ENCODE peak calls at places on chromosomes 1 and 21, in nine cellular contexts. F, K, W, Z, S, Q, J, P and L are unnamed samples.

GRCh38 chr1:162213281-162213909 is 143.9 kb downstream of the NOS1AP start:
- DNase-seq in K (no peak), J (peak; percentile 92), Z (peak; percentile 92), F (no peak), P (peak; percentile 94), S (peak; percentile 59), W (peak; percentile 70), Q (peak; percentile 53), L (no peak)

GRCh38 chr1:160206421-160207117 is 1.4 kb downstream of the PEA15 start:
- DNase-seq in S (peak; percentile 65), F (no peak), K (peak; percentile 14), Q (no peak), J (no peak), W (no peak), P (no peak), Z (no peak), L (no peak)

GRCh38 chr1:110337704-110338199 is 1.4 kb upstream of the RBM15 start:
- DNase-seq in Q (peak; percentile 58), Z (peak; percentile 78), W (peak; percentile 68), S (peak; percentile 67), K (no peak), F (peak; percentile 92), P (peak; percentile 33), J (peak; percentile 53), L (peak; percentile 57)

GRCh38 chr1:215192306-215192705 is 109.8 kb downstream of the KCNK2 start:
- DNase-seq in P (no peak), K (no peak), Z (no peak), J (no peak), F (no peak), Q (no peak), S (no peak), W (no peak), L (no peak)

GRCh38 chr1:212591922-212592321 is 16.6 kb upstream of the ATF3 start:
- DNase-seq in F (no peak), K (no peak), W (no peak), Q (no peak), P (no peak), S (no peak), Z (no peak), J (no peak), L (no peak)

GRCh38 chr21:41580758-41581554 is 73.0 kb upstream of the TMPRSS2 start:
- DNase-seq in P (no peak), F (no peak), S (no peak), J (peak; percentile 25), Q (no peak), W (peak; percentile 85), Z (no peak), K (no peak), L (no peak)

GRCh38 chr1:167738158-167738557 is 16.4 kb downstream of the MPZL1 start:
- DNase-seq in Q (no peak), S (no peak), W (no peak), K (no peak), J (no peak), Z (no peak), P (no peak), F (no peak), L (no peak)

GRCh38 chr1:993379-993995 is 6.4 kb downstream of the HES4 start:
- DNase-seq in S (no peak), P (no peak), Z (no peak), K (no peak), F (peak; percentile 69), Q (no peak), J (no peak), W (no peak), L (no peak)

GRCh38 chr21:41363370-41364270 is 1.8 kb downstream of the MX2 start:
- DNase-seq in F (peak; percentile 82), P (no peak), Q (no peak), K (no peak), S (no peak), Z (no peak), W (no peak), J (no peak), L (no peak)

GRCh38 chr1:118185083-118185899 is at the start of gene SPAG17:
- DNase-seq in K (no peak), W (peak; percentile 48), S (peak; percentile 99), F (no peak), Q (peak; percentile 71), Z (no peak), J (peak; percentile 72), P (peak; percentile 14), L (peak; percentile 1)

GRCh38 chr1:169604781-169605560 is 18.7 kb upstream of the F5 start:
- DNase-seq in Q (peak; percentile 69), P (no peak), J (no peak), Z (no peak), K (no peak), W (no peak), S (no peak), F (peak; percentile 86), L (peak; percentile 90)

GRCh38 chr1:166905930-166906329 is 29.9 kb upstream of the TADA1 start:
- DNase-seq in Q (no peak), K (no peak), J (no peak), Z (no peak), F (no peak), S (no peak), W (no peak), P (no peak), L (no peak)

GRCh38 chr1:33047839-33048305 is 11.2 kb upstream of the AK2 start:
- DNase-seq in F (no peak), Z (no peak), Q (peak; percentile 32), W (no peak), J (no peak), P (no peak), K (no peak), S (no peak), L (no peak)

DNA sequence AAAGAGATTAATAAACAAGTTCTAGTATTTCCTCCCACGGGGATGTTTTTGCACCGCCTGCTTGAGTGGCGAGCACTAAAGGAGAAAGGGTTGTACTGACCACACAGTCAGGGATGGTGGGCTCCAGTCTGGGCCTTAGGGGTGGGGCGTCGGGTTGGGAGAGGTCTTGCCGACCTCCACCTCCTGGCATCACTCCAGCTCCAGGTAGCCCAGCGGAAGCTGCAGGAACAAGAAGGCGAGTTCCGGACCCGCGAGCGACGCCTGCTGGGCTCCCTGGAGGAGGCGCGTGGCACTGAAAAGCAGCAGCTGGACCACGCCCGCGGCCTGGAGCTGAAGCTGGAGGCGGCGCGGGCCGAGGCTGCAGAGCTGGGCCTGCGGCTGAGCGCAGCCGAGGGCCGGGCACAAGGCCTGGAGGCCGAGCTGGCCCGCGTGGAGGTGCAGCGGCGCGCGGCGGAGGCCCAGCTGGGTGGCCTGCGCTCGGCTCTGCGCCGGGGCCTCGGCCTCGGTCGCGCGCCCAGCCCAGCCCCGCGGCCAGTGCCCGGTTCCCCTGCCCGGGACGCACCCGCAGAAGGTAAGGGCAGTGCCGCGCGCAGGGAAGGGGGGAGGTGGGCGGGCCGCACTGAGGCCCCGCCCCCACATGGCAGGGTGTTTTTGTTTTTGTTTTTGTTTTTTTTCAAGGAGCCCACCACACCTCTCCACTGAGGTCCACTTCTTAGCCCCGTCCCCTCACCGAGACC is 19.7 kb downstream of the MFAP2 start:
- DNase-seq in F (peak; percentile 93), S (peak; percentile 97), J (peak; percentile 92), W (peak; percentile 94), P (peak; percentile 78), Q (peak; percentile 91), K (no peak), Z (peak; percentile 90), L (peak; percentile 79)
- H3K27ac ChIP-seq in F (no peak overlapping the region), S (peak overlapping the region; percentile 52), J (peak overlapping the region; percentile 79), W (peak overlapping the region; percentile 51), P (peak overlapping the region; percentile 62), Q (peak overlapping the region; percentile 46), K (no peak overlapping the region), Z (peak overlapping the region; percentile 65), L (no peak overlapping the region)

DNA sequence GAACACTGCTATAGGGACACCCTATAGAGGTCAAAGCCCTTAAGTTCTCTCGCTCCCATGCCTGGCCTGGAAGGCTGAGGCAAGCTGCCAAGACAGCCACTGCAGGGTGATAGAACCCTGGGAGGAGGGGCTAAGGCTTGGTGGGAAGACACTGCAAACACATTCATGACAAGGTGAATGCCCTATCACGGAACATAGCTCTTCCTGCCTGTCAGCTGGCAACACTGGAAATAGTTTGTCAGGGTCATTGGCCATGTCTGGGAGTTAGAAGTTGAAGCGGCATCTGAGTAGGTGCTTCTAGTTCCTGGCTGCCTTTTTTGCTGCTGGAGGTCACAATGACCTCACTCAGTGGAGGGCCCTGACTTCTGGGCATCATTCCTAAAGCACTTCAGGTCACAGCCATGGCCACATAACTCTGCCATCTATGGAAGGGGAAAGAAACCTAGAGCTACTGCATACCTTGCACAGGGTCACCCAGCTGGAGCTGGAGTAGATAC is 4.2 kb downstream of the FABP3 start:
- DNase-seq in K (no peak), Z (no peak), P (no peak), F (no peak), J (peak; percentile 31), S (no peak), Q (peak; percentile 64), W (no peak), L (no peak)
- TF ChIP-seq POLR2AphosphoS5 in K (no peak), Z (no peak), P (no peak), F (no peak), J (no peak), S (no peak), Q (no peak), W (no peak), L (no peak)

DNA sequence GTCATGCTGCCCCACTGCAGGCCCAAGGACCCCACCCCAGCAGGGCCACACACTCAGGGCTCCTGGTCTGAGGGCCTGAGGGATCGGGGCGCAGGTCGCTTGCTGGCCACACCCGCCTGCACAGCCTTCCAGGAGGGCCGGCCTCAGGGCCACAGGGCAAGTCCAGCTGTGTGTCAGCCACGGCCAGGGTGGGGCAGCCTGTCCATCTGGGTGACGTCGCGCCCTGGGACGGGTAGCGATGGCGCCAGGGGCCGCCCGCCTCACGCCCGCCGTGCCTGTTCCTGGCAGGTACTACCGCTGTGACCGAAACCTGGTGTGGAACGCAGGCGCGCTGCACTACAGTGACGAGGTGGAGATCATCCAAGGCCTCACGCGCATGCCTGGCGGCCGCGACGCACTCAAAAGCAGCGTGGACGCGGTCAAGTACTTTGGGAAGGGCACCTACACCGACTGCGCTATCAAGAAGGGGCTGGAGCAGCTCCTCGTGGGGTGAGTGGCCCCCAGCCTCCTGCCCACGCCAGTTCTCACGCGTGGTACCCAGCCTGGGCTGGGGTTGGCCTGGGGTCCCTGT is 2.5 kb downstream of the COL6A1 start:
- DNase-seq in K (no peak), W (peak; percentile 49), Z (peak; percentile 92), S (no peak), F (peak; percentile 75), Q (no peak), P (no peak), J (no peak), L (no peak)
- H3K27ac ChIP-seq in K (no peak overlapping the region), W (peak overlapping the region; percentile 81), Z (peak overlapping the region; percentile 97), S (no peak overlapping the region), F (no peak overlapping the region), Q (no peak overlapping the region), P (peak overlapping the region; percentile 79), J (peak overlapping the region; percentile 83), L (no peak overlapping the region)

DNA sequence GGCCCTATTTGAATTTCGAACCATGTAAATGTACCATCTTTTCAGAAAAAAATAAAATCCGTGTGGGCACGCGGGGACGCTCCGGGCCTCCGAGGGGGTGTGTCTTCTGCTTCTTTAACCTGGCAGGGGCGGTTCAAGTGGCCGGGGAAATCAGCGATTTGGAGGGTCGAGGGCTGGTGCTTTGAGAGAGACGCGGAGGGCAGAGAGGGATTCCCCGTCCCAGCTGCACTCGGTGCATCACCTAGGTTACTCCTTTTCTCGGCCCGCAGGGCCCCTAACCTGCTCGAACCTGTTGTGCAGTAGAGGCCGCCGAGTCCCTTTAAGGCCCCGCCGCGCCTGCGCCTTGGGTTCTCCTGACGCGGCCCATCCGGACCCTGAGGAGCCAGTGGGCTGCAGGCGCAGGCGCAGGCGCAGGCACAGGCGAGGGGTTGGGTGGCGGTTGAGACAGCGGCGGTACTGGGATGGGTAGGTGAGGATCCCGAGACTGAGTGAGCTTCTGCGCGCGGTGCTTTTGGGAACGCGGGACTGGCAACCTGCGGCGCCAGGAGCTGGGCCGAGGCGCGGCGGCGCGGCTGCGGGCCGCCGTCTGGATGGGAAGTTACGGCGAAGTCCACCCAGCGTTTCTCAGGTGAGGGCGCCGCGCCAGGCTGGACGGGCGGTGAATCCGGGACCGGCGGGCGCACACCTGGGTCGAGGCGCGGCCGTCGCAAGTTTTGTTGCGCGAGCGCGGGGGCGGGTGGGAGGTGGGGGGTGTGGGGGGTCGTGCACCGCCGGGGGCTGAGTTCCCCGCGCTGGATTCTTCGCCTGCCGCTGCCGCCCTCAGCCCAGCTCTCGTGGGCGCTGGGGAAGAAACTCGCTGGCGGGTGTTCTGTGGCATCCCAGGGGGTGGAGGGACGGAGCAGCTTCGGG is at the start of gene NBPF3:
- DNase-seq in P (peak; percentile 93), K (peak; percentile 34), Q (peak; percentile 93), F (peak; percentile 96), J (peak; percentile 91), Z (peak; percentile 94), S (peak; percentile 96), W (peak; percentile 91), L (peak; percentile 82)
- TF ChIP-seq POLR2AphosphoS5 in P (peak; percentile 90), K (peak; percentile 86), Q (peak; percentile 57), F (peak; percentile 82), J (peak; percentile 66), Z (no peak), S (peak; percentile 91), W (peak; percentile 79), L (no peak)